ENCODE peak calls at places on chromosomes 6 and 20, in nine cellular contexts. Q is activated CD8-positive, alpha-beta T cell treated with anti-CD3 and anti-CD28 coated beads for 36 hours; C is endothelial cell; U is CD8-positive, alpha-beta T cell; I is psoas muscle; T is epithelial cell of proximal tubule; H is RWPE1; R is choroid plexus epithelial cell; N is HFF-Myc. E is an unnamed sample.

GRCh38 chr6:18308070-18308735 is 43.9 kb upstream of the DEK start:
- DNase-seq in U (no peak), T (no peak), C (no peak), N (no peak), R (peak), H (no peak), I (no peak), Q (no peak), E (no peak)

GRCh38 chr6:73637404-73637803 is 16.4 kb downstream of the SLC17A5 start:
- DNase-seq in I (no peak), T (no peak), N (no peak), H (no peak), U (no peak), R (no peak), Q (no peak), C (no peak), E (no peak)

GRCh38 chr6:43171284-43172126 is 436 bp downstream of the SRF start:
- DNase-seq in I (peak), C (peak), Q (peak), U (no peak), H (no peak), T (no peak), R (peak), N (no peak), E (no peak)

GRCh38 chr6:47075168-47075567 is 33.0 kb upstream of the ADGRF1 start:
- DNase-seq in C (no peak), Q (no peak), T (no peak), N (no peak), I (no peak), U (no peak), H (no peak), R (no peak), E (no peak)

GRCh38 chr20:46746972-46747371 is 37.5 kb downstream of the SLC2A10 start:
- DNase-seq in R (no peak), H (peak), N (no peak), C (no peak), Q (no peak), T (no peak), U (no peak), I (no peak), E (no peak)

GRCh38 chr6:37016995-37017394 is 11.5 kb downstream of the FGD2 start:
- DNase-seq in U (no peak), H (no peak), R (no peak), T (no peak), C (no peak), Q (no peak), N (no peak), I (no peak), E (no peak)

GRCh38 chr6:122789862-122790739 is 1.0 kb downstream of the SMPDL3A start:
- DNase-seq in R (peak), I (peak), N (no peak), U (no peak), T (no peak), C (no peak), H (peak), Q (peak), E (no peak)

GRCh38 chr6:44217332-44218143 is 812 bp downstream of the MYMX start:
- DNase-seq in U (no peak), H (no peak), C (no peak), N (no peak), R (no peak), I (peak), Q (no peak), T (no peak), E (no peak)

GRCh38 chr6:894274-894673 is 201.3 kb upstream of the EXOC2 start:
- DNase-seq in U (no peak), T (no peak), C (peak), Q (peak), I (no peak), N (no peak), R (no peak), H (no peak), E (no peak)

GRCh38 chr6:4936681-4937041 is 67.2 kb downstream of the RPP40 start:
- DNase-seq in Q (peak), H (peak), I (no peak), R (peak), U (no peak), C (no peak), T (no peak), N (no peak), E (no peak)

GRCh38 chr6:45438849-45439406 is 61.2 kb upstream of the SUPT3H start:
- DNase-seq in T (peak), U (no peak), I (no peak), C (no peak), R (peak), Q (no peak), H (no peak), N (peak), E (no peak)

GRCh38 chr6:42783876-42784738 is 2.3 kb downstream of the BICRAL start:
- DNase-seq in R (peak), Q (no peak), I (no peak), T (no peak), C (no peak), H (no peak), U (no peak), N (no peak), E (no peak)

GRCh38 chr6:81067057-81067456 is 685.4 kb downstream of the TENT5A start:
- DNase-seq in U (no peak), Q (no peak), H (no peak), T (no peak), R (no peak), C (no peak), I (no peak), N (no peak), E (no peak)

GRCh38 chr6:72649032-72649984 is 27.4 kb downstream of the KCNQ5 start:
- DNase-seq in C (no peak), R (peak), U (no peak), Q (peak), H (peak), N (peak), T (peak), I (no peak), E (peak)

GRCh38 chr6:146210406-146211068 is 181.7 kb downstream of the GRM1 start:
- DNase-seq in I (no peak), U (no peak), C (no peak), T (no peak), N (no peak), R (no peak), Q (no peak), H (no peak), E (no peak)

GRCh38 chr6:169046483-169047192 is 207.0 kb downstream of the THBS2 start:
- DNase-seq in H (peak), Q (no peak), R (peak), I (no peak), C (no peak), U (no peak), T (no peak), N (no peak), E (no peak)

GRCh38 chr6:12078014-12078413 is 65.9 kb downstream of the HIVEP1 start:
- DNase-seq in C (no peak), R (no peak), T (no peak), U (no peak), N (no peak), H (no peak), I (no peak), Q (no peak), E (no peak)

GRCh38 chr20:53032021-53033001 is 60.2 kb downstream of the TSHZ2 start:
- DNase-seq in N (no peak), U (no peak), I (no peak), R (peak), C (no peak), H (peak), T (peak), Q (no peak), E (no peak)

GRCh38 chr6:41687501-41688175 is 47.8 kb downstream of the TFEB start:
- DNase-seq in U (no peak), Q (no peak), H (no peak), R (no peak), I (no peak), C (no peak), N (no peak), T (no peak), E (no peak)

GRCh38 chr6:31815025-31815838 is at the start of the genes HSPA1A and HSPA1L:
- DNase-seq in Q (peak), H (peak), T (no peak), R (peak), N (peak), C (peak), U (peak), I (peak), E (peak)

GRCh38 chr6:90284745-90285481 is 11.7 kb downstream of the BACH2 start:
- DNase-seq in H (peak), T (no peak), R (peak), U (no peak), N (no peak), I (no peak), Q (peak), C (no peak), E (no peak)

GRCh38 chr6:154234019-154234772 is 122.4 kb downstream of the IPCEF1 start:
- DNase-seq in T (no peak), H (no peak), C (no peak), N (no peak), R (no peak), I (no peak), Q (no peak), U (no peak), E (no peak)

GRCh38 chr6:145887969-145888368 is 73.4 kb upstream of the FBXO30 start:
- DNase-seq in Q (peak), T (peak), I (no peak), R (peak), H (no peak), U (no peak), C (peak), N (no peak), E (no peak)

GRCh38 chr20:37265152-37265551 is 3.5 kb upstream of the GHRH start:
- DNase-seq in I (no peak), C (no peak), R (no peak), Q (peak), T (no peak), N (no peak), H (no peak), U (no peak), E (no peak)

GRCh38 chr20:32521780-32522524 is 63.2 kb downstream of the NOL4L start:
- DNase-seq in I (peak), T (no peak), C (peak), N (peak), R (peak), H (peak), Q (peak), U (peak), E (no peak)
- TF ChIP-seq CTCF in I (peak), T (peak), C (peak), N (peak), R (peak), H (peak), Q (peak), U (peak), E (peak)

GRCh38 chr6:28603920-28604319 is 78.2 kb downstream of the GPX5 start:
- DNase-seq in U (no peak), H (no peak), I (no peak), R (no peak), Q (no peak), T (no peak), C (no peak), N (no peak), E (no peak)

GRCh38 chr6:28607990-28608389 is 82.3 kb downstream of the GPX5 start:
- DNase-seq in T (no peak), N (no peak), H (no peak), R (no peak), Q (no peak), U (no peak), C (no peak), I (no peak), E (no peak)

GRCh38 chr6:28609672-28610071 is 84.0 kb downstream of the GPX5 start:
- DNase-seq in Q (no peak), C (no peak), U (no peak), H (no peak), R (no peak), T (no peak), I (no peak), N (no peak), E (no peak)

GRCh38 chr6:28606424-28607391 is 81.0 kb downstream of the GPX5 start:
- DNase-seq in T (peak), C (peak), I (no peak), U (no peak), Q (peak), R (peak), H (peak), N (peak), E (no peak)
- TF ChIP-seq CTCF in T (peak), C (peak), I (no peak), U (no peak), Q (peak), R (peak), H (no peak), N (peak), E (no peak)

DNA sequence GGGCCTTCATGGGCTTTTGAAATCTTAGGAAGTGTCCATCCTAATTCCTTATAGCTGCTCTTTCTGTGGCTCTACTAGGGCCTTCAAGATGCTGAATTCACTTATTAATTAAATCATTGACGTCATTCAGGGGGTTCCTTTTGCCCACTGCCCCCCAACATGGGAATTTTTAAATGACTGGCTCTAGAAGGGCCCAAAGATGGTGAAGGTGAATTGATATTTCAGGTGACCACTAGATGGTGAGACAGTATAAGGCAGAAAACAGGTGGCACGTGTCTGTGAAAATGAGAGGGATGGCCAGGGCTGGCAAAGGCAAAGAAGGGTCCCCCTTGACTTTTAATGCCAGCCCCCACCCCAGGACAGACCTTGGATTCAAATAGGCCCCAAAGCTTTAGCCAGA is 11.8 kb downstream of the GNAS start:
- DNase-seq in H (no peak), C (no peak), Q (no peak), R (no peak), N (no peak), T (no peak), I (no peak), U (no peak), E (no peak)
- TF ChIP-seq CTCF in H (peak), C (no peak), Q (peak), R (peak), N (peak), T (peak), I (no peak), U (peak), E (no peak)

DNA sequence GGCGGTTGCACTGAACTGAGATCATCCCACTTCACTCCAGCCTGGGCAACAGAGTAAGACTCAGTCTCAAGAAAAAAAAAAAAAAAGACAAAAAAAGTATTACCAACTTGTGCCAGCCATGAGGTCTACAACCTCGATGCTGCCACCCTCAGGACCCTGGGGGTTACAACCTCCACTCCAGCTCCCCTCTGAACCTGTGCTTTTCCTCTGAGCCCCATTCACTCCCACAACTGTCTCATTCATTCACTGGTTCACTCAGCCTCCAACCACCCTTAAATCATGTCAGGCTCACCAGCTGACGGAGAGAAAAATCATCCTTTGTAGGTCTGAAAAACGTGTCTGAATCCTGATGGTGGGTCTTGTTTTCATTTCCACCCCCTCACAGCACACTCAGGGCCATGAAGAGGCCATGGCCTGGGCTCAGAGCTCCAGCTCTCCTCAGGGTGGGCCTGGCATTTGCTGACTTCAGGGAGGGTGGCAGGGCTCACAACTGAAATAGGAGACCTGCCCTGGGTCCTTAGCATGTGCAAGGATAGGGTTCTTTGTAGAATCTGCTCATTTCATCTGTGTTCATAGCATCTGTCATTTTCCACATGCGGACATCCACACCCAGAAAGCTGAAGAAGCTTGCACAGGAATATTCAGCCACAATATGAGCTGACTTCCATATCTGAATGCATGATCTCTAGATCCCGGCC is 1.9 kb upstream of the ULBP1 start:
- DNase-seq in N (no peak), R (no peak), Q (peak), U (no peak), I (no peak), C (peak), H (no peak), T (no peak), E (no peak)
- TF ChIP-seq CTCF in N (no peak), R (no peak), Q (peak), U (peak), I (no peak), C (no peak), H (peak), T (peak), E (no peak)

DNA sequence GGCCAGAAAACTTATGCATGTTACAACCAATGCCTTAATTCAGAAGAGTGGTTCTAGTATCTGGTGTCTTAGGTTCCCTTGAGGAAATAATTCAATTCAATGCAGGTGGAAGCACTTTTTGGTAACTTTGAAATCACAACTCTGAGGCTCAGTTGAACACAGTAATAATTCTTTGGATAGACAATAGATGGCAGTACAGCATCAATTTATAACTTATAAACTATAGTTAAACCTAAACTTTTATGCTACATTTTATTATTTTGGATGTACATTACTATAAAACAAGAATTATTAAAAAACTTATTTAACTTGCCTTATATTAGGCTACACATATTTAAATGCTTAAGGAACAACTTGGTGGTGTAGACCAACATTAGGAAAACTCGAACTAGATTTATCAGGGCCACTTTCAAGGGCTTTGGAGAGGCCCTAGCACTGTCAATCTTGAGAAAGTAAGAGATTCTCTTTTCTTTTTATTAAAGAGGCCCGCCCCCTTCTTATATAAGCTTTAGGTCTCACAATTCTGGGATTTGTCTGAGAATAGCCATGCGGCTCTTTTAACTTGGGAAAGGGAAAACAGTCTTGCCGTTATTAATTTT is 85.9 kb downstream of the CRYBG1 start:
- DNase-seq in I (no peak), T (no peak), C (no peak), R (peak), Q (no peak), N (no peak), H (peak), U (no peak), E (no peak)
- TF ChIP-seq CTCF in I (peak), T (peak), C (peak), R (peak), Q (peak), N (peak), H (peak), U (peak), E (peak)

GRCh38 chr20:20793570-20793969 is 81.1 kb upstream of the RALGAPA2 start:
- DNase-seq in H (no peak), R (no peak), C (no peak), U (no peak), T (no peak), N (no peak), I (no peak), Q (no peak), E (no peak)
- TF ChIP-seq CTCF in H (no peak), R (no peak), C (no peak), U (no peak), T (no peak), N (no peak), I (no peak), Q (no peak), E (no peak)

DNA sequence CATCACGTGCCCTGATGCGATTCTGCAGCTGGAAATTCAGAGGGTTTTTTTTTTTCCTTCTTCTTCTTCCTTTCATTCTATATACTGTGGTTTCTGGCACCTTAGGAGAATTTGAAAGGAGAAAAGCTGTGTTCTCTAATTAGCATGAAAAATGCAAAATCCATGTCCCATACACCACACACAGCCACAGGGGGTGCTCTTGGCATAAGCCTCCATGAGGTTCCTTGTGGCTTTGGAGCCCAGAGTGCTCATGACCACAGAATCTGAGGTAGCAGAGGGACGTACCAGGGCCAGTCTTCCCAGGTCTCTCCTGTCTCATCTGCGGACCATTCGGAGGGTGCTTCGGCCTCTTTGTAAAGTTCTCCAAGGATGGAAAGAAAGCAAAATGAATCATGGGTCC is 258.4 kb upstream of the CDH4 start:
- DNase-seq in N (no peak), H (no peak), Q (no peak), I (no peak), U (no peak), R (no peak), C (peak), T (no peak), E (no peak)
- TF ChIP-seq CTCF in N (peak), H (no peak), Q (no peak), I (no peak), U (no peak), R (no peak), C (peak), T (peak), E (no peak)

GRCh38 chr6:27332692-27333641 is 20.9 kb upstream of the POM121L2 start:
- DNase-seq in N (peak), R (peak), C (peak), Q (peak), U (no peak), H (peak), I (no peak), T (peak), E (no peak)
- TF ChIP-seq CTCF in N (no peak), R (no peak), C (no peak), Q (no peak), U (no peak), H (no peak), I (no peak), T (no peak), E (no peak)

DNA sequence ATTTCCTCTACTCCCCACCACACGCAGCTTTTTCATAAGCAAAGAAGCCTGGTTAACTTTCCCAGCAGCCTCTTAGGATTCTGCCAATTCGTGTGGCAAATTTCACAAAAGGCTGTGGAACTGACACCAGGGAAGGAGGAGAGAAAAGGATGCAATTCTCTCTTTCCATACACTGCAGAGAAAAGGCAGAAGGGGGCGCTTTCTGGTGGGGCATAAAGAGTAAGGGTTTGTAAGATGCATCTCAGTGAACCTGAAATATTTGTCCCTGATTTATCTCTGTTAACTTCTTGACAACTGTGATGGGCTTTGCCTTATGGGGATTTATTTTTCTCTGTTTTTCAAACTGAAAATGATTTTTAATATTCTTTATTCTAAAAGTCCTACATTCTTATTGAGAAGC is 45.5 kb upstream of the GLP1R start:
- DNase-seq in N (no peak), U (no peak), T (no peak), I (no peak), Q (peak), H (no peak), C (peak), R (peak), E (no peak)
- TF ChIP-seq CTCF in N (peak), U (no peak), T (peak), I (no peak), Q (peak), H (no peak), C (peak), R (peak), E (no peak)